ENCODE peak calls at places on chromosomes 5 and 9, in eight cellular contexts. A is brain microvascular endothelial cell; V is islet precursor cell; M is Right ventricle myocardium superior; L is cerebellar cortex; R is activated CD4-positive, CD25-positive, alpha-beta regulatory T cell treated with anti-CD3 and anti-CD28 coated beads, Interleukin-2, amount 50 U/mL, for 72 hours; Q is fibroblast of lung; B is effector memory CD4-positive, alpha-beta T cell. P is an unnamed sample.
A peak's percentile ranks its signal among the peaks of the same experiment; 100 is the strongest.

GRCh38 chr5:53607896-53608295 is 47.5 kb downstream of the NDUFS4 start:
- DNase-seq in V (no peak), Q (peak; percentile 69), B (no peak), A (peak; percentile 28), R (no peak), L (no peak), M (no peak), P (no peak)

GRCh38 chr9:133715866-133716563 is 22.1 kb downstream of the SARDH start:
- DNase-seq in R (no peak), Q (peak; percentile 31), B (no peak), M (peak; percentile 52), A (peak; percentile 27), V (peak; percentile 65), L (no peak), P (no peak)

GRCh38 chr9:22160235-22160634 is 151.1 kb upstream of the CDKN2B start:
- DNase-seq in A (no peak), M (no peak), Q (no peak), B (no peak), V (no peak), R (no peak), L (no peak), P (no peak)

GRCh38 chr9:35656340-35656739 is 1.5 kb downstream of the RMRP start:
- DNase-seq in M (no peak), R (no peak), A (no peak), B (no peak), L (no peak), Q (no peak), V (no peak), P (no peak)

GRCh38 chr9:117430813-117431212 is 16.0 kb upstream of the ASTN2 start:
- DNase-seq in B (no peak), R (no peak), Q (no peak), A (no peak), M (no peak), V (no peak), L (no peak), P (no peak)

GRCh38 chr5:75566710-75567309 is 44.4 kb upstream of the ANKDD1B start:
- DNase-seq in L (no peak), B (no peak), R (peak; percentile 39), A (peak; percentile 86), Q (peak; percentile 92), M (no peak), V (peak; percentile 69), P (peak; percentile 71)

GRCh38 chr5:125093776-125094175 is 347.3 kb upstream of the ZNF608 start:
- DNase-seq in B (no peak), A (peak; percentile 86), L (no peak), Q (peak; percentile 52), R (no peak), V (no peak), M (no peak), P (peak; percentile 82)

GRCh38 chr5:89988129-89988528 is 421.4 kb downstream of the CETN3 start:
- DNase-seq in B (no peak), L (no peak), R (no peak), Q (no peak), A (no peak), M (no peak), V (no peak), P (no peak)

GRCh38 chr9:1047605-1048235 is 2.4 kb upstream of the DMRT2 start:
- DNase-seq in B (no peak), V (no peak), R (no peak), L (no peak), M (no peak), A (no peak), Q (peak; percentile 21), P (no peak)

GRCh38 chr9:3887121-3887797 is 361.5 kb upstream of the RFX3 start:
- DNase-seq in M (no peak), R (no peak), L (no peak), Q (no peak), B (no peak), A (no peak), V (no peak), P (no peak)